ENCODE peak calls at places on chromosomes 16 and 17, in four cellular contexts. P, T, H and R are unnamed samples.

GRCh38 chr17:5555254-5555653 is 29.1 kb downstream of the NLRP1 start:
- DNase-seq in T (no peak), P (peak; percentile 46), H (no peak), R (no peak)

GRCh38 chr17:57393368-57393767 is 137.0 kb downstream of the MSI2 start:
- DNase-seq in T (no peak), H (no peak), P (no peak), R (no peak)

GRCh38 chr16:83762141-83763024 is 45.4 kb upstream of the HSBP1 start:
- DNase-seq in H (no peak), P (no peak), T (no peak), R (no peak)

GRCh38 chr17:6420173-6420641 is 14.7 kb downstream of the AIPL1 start:
- DNase-seq in P (peak; percentile 36), H (peak; percentile 3), T (no peak), R (no peak)

GRCh38 chr17:80109713-80110446 is 8.5 kb downstream of the GAA start:
- DNase-seq in P (no peak), T (no peak), H (peak; percentile 91), R (peak; percentile 94)

GRCh38 chr17:50642722-50643656 is 8.3 kb downstream of the ABCC3 start:
- DNase-seq in P (peak; percentile 39), H (no peak), T (no peak), R (no peak)

GRCh38 chr17:29640413-29640812 is 17.7 kb upstream of the CORO6 start:
- DNase-seq in P (peak; percentile 82), H (no peak), T (no peak), R (no peak)

GRCh38 chr17:78803161-78803845 is 21.2 kb upstream of the CYTH1 start:
- DNase-seq in P (no peak), T (no peak), H (no peak), R (no peak)

GRCh38 chr16:23482778-23483177 is 27.5 kb downstream of the GGA2 start:
- DNase-seq in T (peak; percentile 40), P (no peak), H (no peak), R (no peak)

GRCh38 chr17:39208893-39209292 is 8.8 kb downstream of the RPL19 start:
- DNase-seq in T (no peak), P (no peak), H (peak; percentile 74), R (peak; percentile 90)

GRCh38 chr16:87560428-87561199 is 41.7 kb upstream of the JPH3 start:
- DNase-seq in H (no peak), P (peak; percentile 36), T (no peak), R (no peak)

GRCh38 chr17:8462564-8462963 is 26.9 kb downstream of the NDEL1 start:
- DNase-seq in T (no peak), H (no peak), P (no peak), R (no peak)

GRCh38 chr16:4081577-4082021 is 34.6 kb downstream of the ADCY9 start:
- DNase-seq in T (no peak), H (no peak), P (no peak), R (peak; percentile 38)

GRCh38 chr17:6651483-6652452 is at the start of the genes C17orf100 and MED31:
- DNase-seq in P (peak; percentile 89), T (peak; percentile 92), H (peak; percentile 88), R (peak; percentile 94)

GRCh38 chr16:381788-382717 is at the start of gene PGAP6:
- DNase-seq in P (peak; percentile 40), H (no peak), T (peak; percentile 56), R (peak; percentile 68)

GRCh38 chr17:18008496-18009268 is 30.3 kb downstream of the ATPAF2 start:
- DNase-seq in P (peak; percentile 67), T (no peak), H (no peak), R (no peak)

GRCh38 chr16:85935957-85936760 is 37.2 kb downstream of the IRF8 start:
- DNase-seq in T (peak; percentile 47), P (peak; percentile 47), H (no peak), R (no peak)